ENCODE peak calls at places on chromosomes 2 and 18, in ten cellular contexts. One of them, this sample, is unnamed.

GRCh38 chr18:41992066-41992465 is 37.0 kb downstream of the PIK3C3 start:
- DNase-seq in breast epithelium: no peak
- DNase-seq in naive thymus-derived CD4-positive, alpha-beta T cell: no peak
- DNase-seq in WERI-Rb-1: no peak
- DNase-seq in AG08396: no peak
- DNase-seq in T-cell: no peak
- DNase-seq in stimulated activated CD8-positive, alpha-beta memory T cell treated with anti-CD3 and anti-CD28 coated beads, Interleukin-4, amount 100 ng/mL, for 24 hours: no peak
- DNase-seq in activated T-cell treated with anti-CD3 and anti-CD28 coated beads for 1 hour: no peak
- DNase-seq in NCI-H460: no peak
- DNase-seq in tibial nerve: no peak
- DNase-seq in this sample: no peak

GRCh38 chr18:57519668-57520424 is 66.7 kb downstream of the FECH start:
- DNase-seq in breast epithelium: no peak
- DNase-seq in naive thymus-derived CD4-positive, alpha-beta T cell: no peak
- DNase-seq in WERI-Rb-1: no peak
- DNase-seq in AG08396: no peak
- DNase-seq in T-cell: no peak
- DNase-seq in stimulated activated CD8-positive, alpha-beta memory T cell treated with anti-CD3 and anti-CD28 coated beads, Interleukin-4, amount 100 ng/mL, for 24 hours: no peak
- DNase-seq in activated T-cell treated with anti-CD3 and anti-CD28 coated beads for 1 hour: no peak
- DNase-seq in NCI-H460: no peak
- DNase-seq in tibial nerve: no peak
- DNase-seq in this sample: no peak

GRCh38 chr2:11691071-11691660 is 21.2 kb upstream of the NTSR2 start:
- DNase-seq in breast epithelium: no peak
- DNase-seq in naive thymus-derived CD4-positive, alpha-beta T cell: no peak
- DNase-seq in WERI-Rb-1: peak; percentile 76
- DNase-seq in AG08396: no peak
- DNase-seq in T-cell: no peak
- DNase-seq in stimulated activated CD8-positive, alpha-beta memory T cell treated with anti-CD3 and anti-CD28 coated beads, Interleukin-4, amount 100 ng/mL, for 24 hours: no peak
- DNase-seq in activated T-cell treated with anti-CD3 and anti-CD28 coated beads for 1 hour: no peak
- DNase-seq in NCI-H460: no peak
- DNase-seq in tibial nerve: no peak
- DNase-seq in this sample: no peak

GRCh38 chr2:128783896-128784295 is 465.2 kb upstream of the HS6ST1 start:
- DNase-seq in breast epithelium: no peak
- DNase-seq in naive thymus-derived CD4-positive, alpha-beta T cell: no peak
- DNase-seq in WERI-Rb-1: no peak
- DNase-seq in AG08396: no peak
- DNase-seq in T-cell: no peak
- DNase-seq in stimulated activated CD8-positive, alpha-beta memory T cell treated with anti-CD3 and anti-CD28 coated beads, Interleukin-4, amount 100 ng/mL, for 24 hours: no peak
- DNase-seq in activated T-cell treated with anti-CD3 and anti-CD28 coated beads for 1 hour: no peak
- DNase-seq in NCI-H460: no peak
- DNase-seq in tibial nerve: no peak
- DNase-seq in this sample: no peak

GRCh38 chr18:11074879-11075278 is 74.5 kb downstream of the PIEZO2 start:
- DNase-seq in breast epithelium: no peak
- DNase-seq in naive thymus-derived CD4-positive, alpha-beta T cell: no peak
- DNase-seq in WERI-Rb-1: no peak
- DNase-seq in AG08396: no peak
- DNase-seq in T-cell: no peak
- DNase-seq in stimulated activated CD8-positive, alpha-beta memory T cell treated with anti-CD3 and anti-CD28 coated beads, Interleukin-4, amount 100 ng/mL, for 24 hours: no peak
- DNase-seq in activated T-cell treated with anti-CD3 and anti-CD28 coated beads for 1 hour: no peak
- DNase-seq in NCI-H460: no peak
- DNase-seq in tibial nerve: no peak
- DNase-seq in this sample: no peak

GRCh38 chr18:25321869-25322268 is 30.1 kb downstream of the ZNF521 start:
- DNase-seq in breast epithelium: no peak
- DNase-seq in naive thymus-derived CD4-positive, alpha-beta T cell: no peak
- DNase-seq in WERI-Rb-1: no peak
- DNase-seq in AG08396: no peak
- DNase-seq in T-cell: no peak
- DNase-seq in stimulated activated CD8-positive, alpha-beta memory T cell treated with anti-CD3 and anti-CD28 coated beads, Interleukin-4, amount 100 ng/mL, for 24 hours: no peak
- DNase-seq in activated T-cell treated with anti-CD3 and anti-CD28 coated beads for 1 hour: no peak
- DNase-seq in NCI-H460: no peak
- DNase-seq in tibial nerve: no peak
- DNase-seq in this sample: no peak

GRCh38 chr2:182319556-182319955 is 107.3 kb downstream of the PDE1A start:
- DNase-seq in breast epithelium: no peak
- DNase-seq in naive thymus-derived CD4-positive, alpha-beta T cell: no peak
- DNase-seq in WERI-Rb-1: no peak
- DNase-seq in AG08396: no peak
- DNase-seq in T-cell: no peak
- DNase-seq in stimulated activated CD8-positive, alpha-beta memory T cell treated with anti-CD3 and anti-CD28 coated beads, Interleukin-4, amount 100 ng/mL, for 24 hours: no peak
- DNase-seq in activated T-cell treated with anti-CD3 and anti-CD28 coated beads for 1 hour: no peak
- DNase-seq in NCI-H460: no peak
- DNase-seq in tibial nerve: no peak
- DNase-seq in this sample: no peak

GRCh38 chr2:176385219-176385618 is 116.0 kb downstream of the MTX2 start:
- DNase-seq in breast epithelium: no peak
- DNase-seq in naive thymus-derived CD4-positive, alpha-beta T cell: no peak
- DNase-seq in WERI-Rb-1: no peak
- DNase-seq in AG08396: no peak
- DNase-seq in T-cell: no peak
- DNase-seq in stimulated activated CD8-positive, alpha-beta memory T cell treated with anti-CD3 and anti-CD28 coated beads, Interleukin-4, amount 100 ng/mL, for 24 hours: no peak
- DNase-seq in activated T-cell treated with anti-CD3 and anti-CD28 coated beads for 1 hour: no peak
- DNase-seq in NCI-H460: no peak
- DNase-seq in tibial nerve: no peak
- DNase-seq in this sample: no peak